ENCODE peak calls at places on chromosome 18, in ten cellular contexts. U is NCI-H2107; K is activated CD4-positive, CD25-positive, alpha-beta regulatory T cell; J is HT-29; B is T-helper 2 cell; M is nucleus accumbens; Q is HAP-1; S is BJ; P is testis; D is NCI-H1105. R is an unnamed sample.

GRCh38 chr18:4068552-4069158 is 386.5 kb downstream of the DLGAP1 start:
- DNase-seq in U (peak; percentile 18), K (no peak), J (peak; percentile 94), B (no peak), M (no peak), Q (peak; percentile 69), S (no peak), P (peak; percentile 71), D (no peak), R (peak; percentile 68)

GRCh38 chr18:22964116-22964515 is 31.0 kb downstream of the RBBP8 start:
- DNase-seq in U (no peak), K (no peak), J (no peak), B (no peak), M (no peak), Q (no peak), S (no peak), P (no peak), D (no peak), R (no peak)

GRCh38 chr18:3012306-3012919 is 531 bp downstream of the LPIN2 start:
- DNase-seq in U (no peak), K (peak; percentile 13), J (peak; percentile 26), B (peak; percentile 25), M (peak; percentile 58), Q (peak; percentile 54), S (no peak), P (peak; percentile 75), D (no peak), R (peak; percentile 9)

GRCh38 chr18:46412831-46413371 is 244.1 kb downstream of the LOXHD1 start:
- DNase-seq in U (peak; percentile 55), K (no peak), J (no peak), B (no peak), M (no peak), Q (no peak), S (no peak), P (peak; percentile 49), D (peak; percentile 84), R (no peak)

GRCh38 chr18:13175754-13176210 is 42.8 kb upstream of the LDLRAD4 start:
- DNase-seq in U (no peak), K (no peak), J (peak; percentile 11), B (no peak), M (no peak), Q (no peak), S (no peak), P (no peak), D (no peak), R (no peak)

GRCh38 chr18:39571511-39571910 is 2005.9 kb upstream of the CELF4 start:
- DNase-seq in U (no peak), K (no peak), J (peak; percentile 13), B (no peak), M (no peak), Q (peak; percentile 27), S (no peak), P (no peak), D (no peak), R (no peak)

GRCh38 chr18:35777042-35777441 is 195.4 kb upstream of the RMP24 start:
- DNase-seq in U (no peak), K (no peak), J (peak; percentile 28), B (no peak), M (no peak), Q (peak; percentile 33), S (no peak), P (no peak), D (no peak), R (peak; percentile 20)

GRCh38 chr18:61891874-61892273 is 933 bp downstream of the RNF152 start:
- DNase-seq in U (no peak), K (no peak), J (no peak), B (no peak), M (no peak), Q (no peak), S (no peak), P (no peak), D (no peak), R (no peak)

GRCh38 chr18:21242141-21243040 is at the start of gene GREB1L:
- DNase-seq in U (peak; percentile 1), K (no peak), J (no peak), B (no peak), M (peak; percentile 61), Q (peak; percentile 86), S (no peak), P (peak; percentile 75), D (peak; percentile 70), R (no peak)

R was measured in LoVo.